ENCODE peak calls at places on chromosome 17, in ten cellular contexts. B is cardiac muscle cell; C is CD4-positive, alpha-beta memory T cell; M is endothelial cell of umbilical vein; J is Peyer's patch; R is aorta; T is mucosa of descending colon; L is heart right ventricle; K is left ventricle myocardium inferior; X is Caco-2. E is an unnamed sample. For H3K9me3 and H3K36me3, the result is how much of the 10 kb centered on the place peaks cover.

GRCh38 chr17:56074366-56074765 is 78.9 kb upstream of the ANKFN1 start:
- DNase-seq in B (no peak), T (no peak), L (no peak), X (no peak), C (no peak), M (no peak), J (no peak), K (no peak), R (no peak), E (no peak)

GRCh38 chr17:32569171-32570080 is 82.6 kb downstream of the CDK5R1 start:
- DNase-seq in R (no peak), X (no peak), T (no peak), J (no peak), K (no peak), M (peak), C (no peak), L (no peak), B (no peak), E (no peak)

GRCh38 chr17:14282700-14283099 is 18.2 kb upstream of the HS3ST3B1 start:
- DNase-seq in K (no peak), B (no peak), X (no peak), R (no peak), M (no peak), J (no peak), T (no peak), L (no peak), C (no peak), E (no peak)

GRCh38 chr17:61720016-61720795 is 129.2 kb upstream of the NACA2 start:
- DNase-seq in M (no peak), B (no peak), L (no peak), C (no peak), J (no peak), X (no peak), K (no peak), T (no peak), R (no peak), E (no peak)

GRCh38 chr17:66829386-66829864 is 5.5 kb upstream of the CACNG5 start:
- DNase-seq in J (no peak), L (no peak), M (peak), K (no peak), B (peak), C (peak), R (no peak), X (peak), T (peak), E (no peak)

GRCh38 chr17:57213180-57213825 is 43.0 kb upstream of the MSI2 start:
- DNase-seq in M (no peak), X (no peak), K (no peak), B (no peak), L (no peak), C (no peak), T (no peak), R (no peak), J (no peak), E (no peak)

GRCh38 chr17:57262557-57262956 is 6.2 kb downstream of the MSI2 start:
- DNase-seq in X (no peak), C (no peak), T (no peak), R (no peak), M (no peak), J (no peak), K (no peak), B (no peak), L (no peak), E (no peak)

GRCh38 chr17:1912146-1912545 is 82.3 kb downstream of the RPA1 start:
- DNase-seq in J (no peak), K (no peak), L (no peak), C (no peak), R (peak), B (no peak), M (no peak), X (no peak), T (no peak), E (no peak)

GRCh38 chr17:30318190-30318589 is 15.7 kb downstream of the TMIGD1 start:
- DNase-seq in T (no peak), X (no peak), B (no peak), R (no peak), J (no peak), C (no peak), L (no peak), K (no peak), M (no peak), E (no peak)

GRCh38 chr17:29623283-29623647 is 553 bp upstream of the CORO6 start:
- DNase-seq in K (no peak), M (no peak), J (no peak), X (no peak), B (no peak), T (no peak), C (no peak), R (no peak), L (no peak), E (no peak)

GRCh38 chr17:28402844-28403243 is 3.2 kb downstream of the SLC46A1 start:
- DNase-seq in M (no peak), B (no peak), T (no peak), L (no peak), K (no peak), X (no peak), R (no peak), J (no peak), C (no peak), E (no peak)

GRCh38 chr17:18377437-18378204 is at the start of gene EVPLL:
- DNase-seq in T (peak), B (no peak), X (no peak), J (peak), R (peak), C (no peak), L (no peak), K (peak), M (no peak), E (no peak)

GRCh38 chr17:75084039-75084660 is 3.6 kb upstream of the SLC16A5 start:
- DNase-seq in X (no peak), C (peak), L (no peak), J (no peak), R (no peak), M (peak), T (no peak), K (no peak), B (no peak), E (no peak)

GRCh38 chr17:63609820-63610573 is 9.3 kb downstream of the TACO1 start:
- DNase-seq in C (peak), K (no peak), L (no peak), J (no peak), B (no peak), X (no peak), M (no peak), T (no peak), R (no peak), E (no peak)

GRCh38 chr17:73325527-73325842 is 13.7 kb upstream of the CDC42EP4 start:
- DNase-seq in C (no peak), T (no peak), R (no peak), L (no peak), B (no peak), X (no peak), K (no peak), J (no peak), M (no peak), E (no peak)

GRCh38 chr17:59796785-59797205 is 89.3 kb downstream of the VMP1 start:
- DNase-seq in J (no peak), C (no peak), R (no peak), M (peak), K (no peak), L (no peak), B (no peak), T (no peak), X (no peak), E (no peak)

GRCh38 chr17:43994272-43995149 is 9.9 kb upstream of the NAGS start:
- DNase-seq in C (peak), T (peak), K (peak), J (peak), M (peak), X (peak), R (peak), L (peak), B (peak), E (peak)
- H3K4me3 ChIP-seq in C (no peak), T (no peak), K (peak), J (peak), M (no peak), X (peak), R (no peak), L (peak), B (peak), E (no peak)

DNA sequence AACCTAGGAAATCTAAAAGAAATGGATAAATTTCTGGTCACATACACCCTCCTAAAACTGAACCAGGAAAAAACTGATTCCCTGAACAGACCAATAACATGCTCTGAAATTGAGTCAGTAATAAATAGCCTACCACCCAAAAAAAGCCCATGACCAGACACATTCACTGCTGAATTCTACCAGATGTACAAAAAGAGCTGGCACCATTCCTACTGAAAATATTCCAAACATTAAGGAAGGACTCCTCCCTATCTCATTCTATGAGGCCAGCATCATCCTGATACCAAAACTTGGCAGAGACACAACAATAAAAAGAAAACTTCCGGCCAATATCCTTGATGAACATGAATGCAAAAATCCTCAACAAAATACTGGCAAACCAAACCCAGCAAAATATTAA is 52.9 kb downstream of the TTC19 start:
- DNase-seq in J (no peak), M (no peak), K (no peak), X (no peak), L (no peak), B (no peak), T (no peak), R (no peak), C (no peak), E (no peak)
- H3K9me3 ChIP-seq in J (under half), M (under half), K (under half), X (under half), L (under half), B (under half), T (under half), R (under half), C (under half), E (under half)

DNA sequence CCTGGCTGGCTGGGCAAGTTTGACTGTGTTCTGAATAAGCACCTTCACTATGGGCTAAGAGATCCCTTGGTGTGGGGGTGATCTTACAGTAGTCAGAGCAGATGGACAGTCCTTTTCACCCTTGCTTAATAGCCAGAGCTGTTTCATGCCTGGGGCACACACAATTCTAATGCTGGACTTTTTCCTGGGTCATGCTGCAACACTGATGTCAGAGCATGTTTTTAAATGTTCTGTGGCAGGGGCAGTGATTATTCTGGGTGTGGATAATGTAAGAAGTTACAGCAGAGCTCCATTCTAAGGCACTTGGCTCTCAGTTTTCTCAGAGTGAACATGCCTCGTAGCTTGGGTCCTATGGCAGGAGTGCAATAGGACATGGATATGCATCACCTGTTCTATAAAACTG is 4.0 kb upstream of the CD68 start:
- DNase-seq in X (no peak), B (no peak), K (no peak), C (no peak), T (no peak), R (no peak), J (no peak), L (no peak), M (no peak), E (no peak)
- H3K36me3 ChIP-seq in X (under half), B (half or more), K (half or more), C (half or more), T (under half), R (under half), J (under half), L (half or more), M (under half), E (half or more)

DNA sequence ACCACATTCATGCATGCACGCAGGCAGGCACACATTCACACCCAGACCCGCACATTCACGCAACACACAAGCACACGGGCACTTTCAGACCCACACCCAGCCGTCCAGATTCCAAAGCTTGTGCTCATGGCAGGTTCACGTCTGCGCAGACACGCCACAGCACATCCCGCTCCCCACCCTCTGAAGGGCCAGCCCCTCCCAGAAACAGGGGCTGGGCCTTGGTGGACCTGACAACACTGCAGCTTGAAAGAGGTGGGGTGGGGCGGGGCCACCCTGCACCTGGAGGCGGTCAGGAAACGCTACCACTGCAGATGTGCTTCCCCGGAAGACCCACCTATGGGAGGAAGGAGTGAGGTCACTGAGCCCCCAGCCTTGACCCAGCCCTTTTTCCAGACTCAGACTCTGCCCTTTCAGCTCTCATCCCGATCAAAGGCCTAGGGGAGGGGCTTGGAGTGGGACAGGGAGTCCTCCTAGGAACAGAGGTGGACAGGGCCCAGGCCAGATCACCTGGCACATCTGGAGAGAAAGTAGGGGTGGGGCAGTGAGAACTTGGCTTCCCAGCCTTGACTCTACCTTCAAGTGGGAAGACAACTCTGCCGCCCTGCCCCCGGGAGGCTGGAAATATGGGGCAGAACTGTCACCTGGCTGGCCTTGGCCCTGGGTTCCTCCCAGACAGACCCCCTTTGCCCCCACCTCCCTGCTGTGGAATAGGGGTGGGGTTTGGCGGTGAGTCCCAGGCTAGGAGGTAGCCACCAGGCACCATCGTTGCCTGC is 11.0 kb downstream of the P3H4 start:
- DNase-seq in X (peak), B (no peak), L (no peak), T (peak), C (no peak), K (no peak), M (no peak), R (no peak), J (peak), E (no peak)
- H3K4me3 ChIP-seq in X (peak), B (no peak), L (no peak), T (no peak), C (no peak), K (peak), M (no peak), R (no peak), J (peak), E (no peak)